ENCODE peak calls at places on chromosomes 2 and 18, in eight cellular contexts. O, J, K, C, N, Z, S and Y are unnamed samples.

GRCh38 chr2:153939124-153939796 is 67.5 kb downstream of the GALNT13 start:
- DNase-seq in J (no peak), Z (no peak), O (no peak), N (no peak), C (no peak), K (no peak), S (no peak), Y (no peak)

GRCh38 chr2:169983506-169983905 is 156.3 kb downstream of the UBR3 start:
- DNase-seq in N (no peak), K (no peak), O (no peak), J (no peak), Z (no peak), C (no peak), S (no peak), Y (no peak)

GRCh38 chr2:21270658-21271057 is 146.9 kb downstream of the TDRD15 start:
- DNase-seq in O (peak; percentile 81), N (no peak), S (peak; percentile 91), C (no peak), J (no peak), K (peak; percentile 58), Z (peak; percentile 86), Y (peak; percentile 46)

GRCh38 chr2:171279983-171280790 is 119.5 kb upstream of the TLK1 start:
- DNase-seq in K (no peak), O (no peak), S (no peak), J (no peak), N (no peak), C (no peak), Z (no peak), Y (no peak)

GRCh38 chr2:10909050-10909995 is 2.4 kb upstream of the KCNF1 start:
- DNase-seq in K (no peak), C (no peak), N (no peak), S (no peak), Z (peak; percentile 54), J (no peak), O (no peak), Y (no peak)

GRCh38 chr2:144111443-144111842 is 408.5 kb downstream of the ZEB2 start:
- DNase-seq in Z (no peak), J (no peak), S (no peak), O (no peak), K (no peak), N (no peak), C (no peak), Y (no peak)

GRCh38 chr2:42252464-42252863 is 83.3 kb downstream of the EML4 start:
- DNase-seq in N (no peak), O (no peak), Z (no peak), C (no peak), K (no peak), S (no peak), J (no peak), Y (no peak)

GRCh38 chr2:72825271-72826155 is at the start of gene EXOC6B:
- DNase-seq in K (peak; percentile 95), S (peak; percentile 94), C (peak; percentile 95), Z (peak; percentile 93), N (peak; percentile 94), O (peak; percentile 95), J (peak; percentile 92), Y (peak; percentile 96)

GRCh38 chr18:22268641-22269128 is 99.3 kb downstream of the GATA6 start:
- DNase-seq in Z (no peak), N (no peak), J (no peak), C (no peak), O (no peak), S (no peak), K (no peak), Y (no peak)

GRCh38 chr2:20617081-20617575 is 33.8 kb downstream of the HS1BP3 start:
- DNase-seq in S (peak; percentile 94), K (peak; percentile 85), N (peak; percentile 67), Z (peak; percentile 96), O (peak; percentile 91), C (peak; percentile 79), J (peak; percentile 81), Y (peak; percentile 64)

GRCh38 chr2:45770773-45771172 is 119.3 kb downstream of the PRKCE start:
- DNase-seq in J (no peak), N (no peak), S (no peak), K (no peak), O (no peak), Z (no peak), C (no peak), Y (no peak)
- H3K4me3 ChIP-seq in J (no peak overlapping the region), N (no peak overlapping the region), S (peak overlapping the region; percentile 11), K (no peak overlapping the region), O (peak overlapping the region; percentile 41), Z (peak overlapping the region; percentile 37), C (no peak overlapping the region), Y (no peak overlapping the region)

DNA sequence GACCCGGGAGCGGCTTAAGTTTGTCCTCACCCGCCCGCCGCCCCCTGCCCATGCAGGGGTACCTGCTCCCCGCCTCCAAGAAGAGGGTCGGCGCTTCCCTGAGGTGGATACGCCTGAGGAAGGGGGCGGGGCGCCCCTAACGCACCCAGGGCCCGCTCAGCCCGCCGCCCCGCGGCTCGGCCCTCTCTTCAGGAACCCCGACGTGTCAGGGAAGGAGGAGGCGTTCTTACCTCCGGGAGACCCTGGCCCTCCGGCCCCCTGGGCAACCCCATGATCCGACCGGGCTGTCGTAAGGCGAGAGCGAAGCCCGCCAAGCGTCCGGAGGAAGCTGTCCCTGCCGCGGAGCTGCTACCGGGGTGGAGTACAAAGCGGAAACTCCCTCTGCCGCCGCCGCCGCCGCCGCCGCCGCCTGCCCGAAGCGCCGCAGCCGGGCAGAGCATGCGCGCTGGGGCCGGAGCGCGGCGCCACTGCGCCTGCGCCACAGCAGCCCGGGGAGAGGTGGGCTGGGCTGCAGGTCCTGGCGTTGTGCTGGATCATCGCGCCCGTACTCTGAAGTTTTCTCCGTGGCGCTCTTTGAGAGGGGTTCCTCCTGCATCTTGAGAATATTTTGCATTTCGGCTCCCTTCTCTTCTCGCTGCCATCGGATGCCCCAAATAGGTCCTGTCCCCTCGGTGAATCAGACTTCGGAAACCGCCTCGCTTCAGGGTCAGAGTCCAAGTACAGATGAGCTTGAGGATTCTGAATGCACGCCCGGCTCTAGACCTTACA is at the start of gene CCDC93:
- DNase-seq in S (peak; percentile 89), J (peak; percentile 80), O (peak; percentile 90), K (peak; percentile 85), N (peak; percentile 83), C (peak; percentile 98), Z (peak; percentile 86), Y (peak; percentile 89)
- TF ChIP-seq POLR2A in S (peak; percentile 45), J (peak; percentile 89), O (peak; percentile 5), K (peak; percentile 74), N (no peak), C (no peak), Z (peak; percentile 49), Y (peak; percentile 56)

DNA sequence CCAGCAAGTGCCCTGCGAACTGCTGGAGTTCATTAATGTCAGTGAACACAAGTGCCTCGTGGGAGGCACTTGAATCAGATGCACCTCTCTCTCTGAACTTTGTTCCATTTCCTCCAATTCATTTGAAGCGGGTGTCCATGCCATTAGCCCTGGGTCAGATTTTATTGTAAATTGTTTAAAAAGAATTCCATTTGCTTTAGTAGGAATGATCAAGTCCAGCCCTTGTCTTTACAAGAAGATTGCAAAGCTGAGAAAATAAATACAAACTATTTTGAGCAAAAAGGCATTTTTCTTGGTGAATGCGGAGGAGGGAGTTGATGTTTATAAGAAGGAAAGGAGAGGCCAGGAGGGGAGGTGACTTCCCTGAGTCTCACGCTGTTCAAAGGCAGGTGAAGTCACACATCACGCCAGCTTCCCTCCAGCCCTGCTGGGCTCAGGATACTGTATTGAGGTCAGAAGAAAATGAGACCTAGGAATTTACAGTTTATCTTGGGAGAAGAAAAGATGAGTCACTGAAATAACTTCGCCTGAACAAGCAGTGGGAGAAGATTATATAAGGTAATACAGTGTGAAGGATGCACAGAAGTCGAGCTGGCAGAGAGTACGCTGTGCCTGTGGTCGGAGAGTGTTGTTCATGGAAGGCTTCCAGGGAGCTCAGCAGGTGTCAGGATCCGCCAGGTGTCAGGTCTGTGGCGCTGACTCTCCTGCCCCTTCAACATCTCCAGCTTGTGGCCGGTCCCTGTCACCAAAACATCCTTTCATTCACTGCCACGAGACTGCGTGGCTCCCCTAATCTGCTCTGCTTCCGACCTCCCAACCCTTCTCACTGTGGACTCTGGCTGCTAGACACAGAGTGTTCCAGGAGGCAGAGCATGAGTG is 36.5 kb downstream of the EFR3B start:
- DNase-seq in K (no peak), J (peak; percentile 75), N (no peak), S (no peak), C (no peak), O (peak; percentile 41), Z (peak; percentile 62), Y (no peak)
- H3K27ac ChIP-seq in K (no peak overlapping the region), J (peak overlapping the region; percentile 92), N (no peak overlapping the region), S (no peak overlapping the region), C (no peak overlapping the region), O (peak overlapping the region; percentile 68), Z (peak overlapping the region; percentile 73), Y (no peak overlapping the region)

GRCh38 chr2:190887089-190887488 is 6.5 kb downstream of the GLS start:
- DNase-seq in K (no peak), Z (no peak), J (no peak), N (no peak), C (no peak), O (no peak), S (no peak), Y (no peak)
- H3K4me3 ChIP-seq in K (no peak overlapping the region), Z (no peak overlapping the region), J (no peak overlapping the region), N (no peak overlapping the region), C (no peak overlapping the region), O (no peak overlapping the region), S (no peak overlapping the region), Y (no peak overlapping the region)

DNA sequence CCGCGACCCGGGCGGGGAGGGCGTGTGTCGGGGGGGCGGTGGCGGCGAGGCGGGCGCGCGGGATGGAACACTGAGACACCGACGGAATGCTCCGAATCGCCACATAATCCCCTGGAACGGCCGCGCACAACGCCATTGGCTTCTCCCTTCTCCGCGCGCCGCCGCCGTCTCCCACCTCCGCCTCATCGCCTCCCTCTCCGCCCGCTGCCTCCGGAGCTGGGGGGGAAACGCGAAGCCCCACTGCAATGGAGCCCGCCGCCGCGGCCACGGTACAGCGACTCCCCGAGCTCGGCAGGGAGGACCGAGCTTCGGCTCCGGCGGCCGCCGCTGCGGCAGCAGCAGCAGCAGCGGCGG is at the start of gene PHLPP1:
- DNase-seq in Z (no peak), K (no peak), N (no peak), J (no peak), C (no peak), S (no peak), O (no peak), Y (no peak)
- TF ChIP-seq POLR2A in Z (peak; percentile 61), K (peak; percentile 84), N (no peak), J (peak; percentile 89), C (peak; percentile 38), S (peak; percentile 68), O (no peak), Y (peak; percentile 60)